ENCODE peak calls at places on chromosomes 11 and 22, in six cellular contexts. A is GM12878, J is HCT116, B is endothelial cell of umbilical vein, I is HepG2, X is K562. C is an unnamed sample.
A peak's percentile ranks its signal among the peaks of the same experiment; 100 is the strongest.

GRCh38 chr22:30043181-30043580 is 37.1 kb upstream of the HORMAD2 start:
- DNase-seq in J (no peak), X (no peak), I (no peak), B (peak; percentile 16), A (no peak), C (no peak)

GRCh38 chr22:31611065-31611760 is 50.8 kb downstream of the PISD start:
- DNase-seq in A (no peak), I (no peak), X (no peak), J (no peak), B (peak; percentile 32), C (no peak)

GRCh38 chr11:65204646-65205601 is 23.2 kb downstream of the CAPN1 start:
- DNase-seq in I (peak; percentile 37), X (peak; percentile 68), A (no peak), B (peak; percentile 40), J (no peak), C (peak; percentile 95)

GRCh38 chr11:102462610-102463009 is 10.0 kb upstream of the TMEM123 start:
- DNase-seq in I (peak; percentile 94), J (no peak), A (no peak), X (no peak), B (no peak), C (no peak)

GRCh38 chr11:31810779-31811647 is at the start of gene PAX6:
- DNase-seq in I (peak; percentile 51), B (peak; percentile 66), A (peak; percentile 5), X (peak; percentile 87), J (peak; percentile 21), C (peak; percentile 87)

GRCh38 chr11:131671764-131672163 is 301.3 kb downstream of the NTM start:
- DNase-seq in I (no peak), A (no peak), X (no peak), J (no peak), B (no peak), C (peak; percentile 74)

GRCh38 chr11:126189109-126189929 is 22.1 kb downstream of the RPUSD4 start:
- DNase-seq in B (no peak), A (peak; percentile 52), J (no peak), I (peak; percentile 94), X (no peak), C (no peak)

GRCh38 chr11:114358711-114359110 is 41.6 kb downstream of the C11orf71 start:
- DNase-seq in A (no peak), B (peak; percentile 21), J (no peak), I (no peak), X (no peak), C (no peak)

GRCh38 chr11:117950320-117950719 is 21.1 kb upstream of the TMPRSS13 start:
- DNase-seq in B (no peak), A (no peak), J (no peak), I (no peak), X (peak; percentile 70), C (no peak)

GRCh38 chr22:27317156-27317555 is 484.4 kb downstream of the MN1 start:
- DNase-seq in I (no peak), A (no peak), X (peak; percentile 3), J (no peak), B (no peak), C (no peak)

GRCh38 chr11:326842-327580 is 6.4 kb upstream of the IFITM3 start:
- DNase-seq in I (peak; percentile 36), J (no peak), X (peak; percentile 86), A (peak; percentile 96), B (peak; percentile 84), C (no peak)

GRCh38 chr11:77109236-77110019 is 6.8 kb downstream of the OMP start:
- DNase-seq in A (no peak), I (no peak), J (no peak), X (no peak), B (peak; percentile 12), C (no peak)

GRCh38 chr11:132301900-132302299 is 931.5 kb downstream of the NTM start:
- DNase-seq in J (no peak), X (no peak), A (no peak), B (no peak), I (no peak), C (no peak)

GRCh38 chr11:88174627-88175003 is 628 bp downstream of the RAB38 start:
- DNase-seq in A (no peak), I (no peak), B (peak; percentile 80), X (no peak), J (peak; percentile 45), C (peak; percentile 5)

GRCh38 chr11:128733440-128734115 is 39.7 kb downstream of the FLI1 start:
- DNase-seq in X (no peak), B (peak; percentile 37), I (no peak), A (no peak), J (no peak), C (peak; percentile 66)

DNA sequence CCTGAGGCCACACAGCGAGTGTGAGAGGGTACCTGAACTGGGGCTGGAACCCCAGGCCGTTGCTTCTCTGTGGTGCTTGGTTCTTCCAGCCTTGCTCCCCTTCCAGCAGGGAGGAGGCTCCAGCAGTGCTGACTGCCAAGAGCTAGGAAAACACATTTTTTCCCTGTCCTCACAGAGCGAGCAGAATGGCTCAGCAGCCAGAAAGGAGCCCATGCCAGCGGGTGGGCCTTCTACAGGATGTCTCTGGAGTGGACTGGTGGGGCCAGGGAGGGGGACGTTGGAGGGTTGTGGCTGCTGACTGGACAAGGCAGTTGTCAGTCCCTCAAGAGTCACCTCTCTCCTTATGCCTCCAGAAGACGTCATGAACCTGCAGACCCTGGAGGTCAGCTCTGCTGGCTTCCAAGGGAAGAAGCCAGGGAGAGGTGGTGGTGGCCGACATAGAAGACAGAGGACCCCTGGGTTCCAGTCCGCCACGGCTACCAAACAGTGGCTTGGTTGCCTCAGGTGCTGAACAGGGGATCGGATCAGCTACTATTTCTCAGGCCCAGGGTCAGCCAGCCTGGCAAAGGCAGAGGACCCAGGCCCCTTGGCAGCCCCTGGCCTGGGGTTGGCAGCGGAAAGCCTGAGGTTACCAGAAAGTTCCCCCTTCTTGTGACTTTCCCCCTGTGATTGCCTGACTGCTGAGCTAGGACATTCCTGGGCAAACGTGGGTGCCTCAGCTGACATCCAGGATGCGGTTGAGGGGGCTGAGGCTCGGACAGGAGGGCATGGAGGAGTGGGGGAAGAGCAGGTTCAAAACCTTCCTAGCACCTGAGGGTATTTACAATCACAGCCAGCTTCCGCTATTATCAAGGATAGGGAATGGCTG is 3.7 kb downstream of the MAFF start:
- DNase-seq in A (no peak), X (no peak), I (no peak), B (peak; percentile 77), J (no peak), C (no peak)
- TF ChIP-seq MAX in A (no peak), X (no peak), I (no peak), B (no peak), J (no peak), C (no peak)

GRCh38 chr22:50270302-50271010 is at the start of gene MAPK11:
- DNase-seq in I (peak; percentile 47), X (peak; percentile 79), B (peak; percentile 61), A (no peak), J (no peak), C (no peak)

GRCh38 chr22:50269573-50270301 is 443 bp downstream of the MAPK11 start:
- DNase-seq in X (peak; percentile 70), J (no peak), I (no peak), B (peak; percentile 51), A (no peak), C (no peak)

GRCh38 chr22:50272103-50272782 is 2.1 kb upstream of the MAPK11 start:
- DNase-seq in I (no peak), J (no peak), X (no peak), A (no peak), B (no peak), C (peak; percentile 73)

GRCh38 chr22:50271519-50271970 is 1.4 kb upstream of the MAPK11 start:
- DNase-seq in B (peak; percentile 47), A (no peak), X (peak; percentile 84), I (peak; percentile 34), J (no peak), C (no peak)

DNA sequence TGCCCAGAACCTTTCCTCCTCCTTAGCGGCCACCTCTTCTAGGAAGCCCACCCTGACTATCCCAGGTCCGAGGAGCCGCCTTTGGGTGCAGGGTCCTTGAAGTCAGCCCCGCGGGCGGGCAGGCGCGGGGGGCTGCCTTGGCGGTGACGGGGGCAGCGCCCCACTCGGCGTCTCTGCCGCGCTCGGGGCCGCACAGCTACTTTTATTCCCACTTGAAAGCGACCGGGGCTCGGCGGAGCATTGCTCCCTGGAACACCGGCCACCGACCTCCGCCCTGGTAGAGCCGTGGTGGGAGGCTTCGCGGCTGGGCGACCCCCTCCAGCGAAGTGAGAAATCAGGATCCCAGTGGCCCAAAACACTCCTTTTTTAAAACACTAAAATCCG is 823 bp upstream of the MAPK11 start:
- DNase-seq in I (no peak), X (no peak), B (no peak), J (no peak), A (no peak), C (no peak)
- TF ChIP-seq EZH2 in I (no peak), X (no peak), B (no peak), J (no peak), A (no peak), C (peak; percentile 62)

GRCh38 chr22:50502628-50503474 is 4.7 kb downstream of the LMF2 start:
- DNase-seq in J (no peak), X (no peak), B (no peak), I (no peak), A (no peak), C (no peak)

GRCh38 chr22:50505276-50505775 is 2.2 kb downstream of the LMF2 start:
- DNase-seq in I (no peak), B (no peak), J (no peak), A (no peak), X (no peak), C (no peak)

GRCh38 chr22:50504245-50505211 is 3.0 kb downstream of the LMF2 start:
- DNase-seq in J (no peak), X (no peak), I (no peak), A (no peak), B (no peak), C (no peak)

GRCh38 chr22:50502096-50502495 is 5.4 kb downstream of the LMF2 start:
- DNase-seq in J (no peak), X (no peak), I (no peak), B (no peak), A (no peak), C (no peak)

DNA sequence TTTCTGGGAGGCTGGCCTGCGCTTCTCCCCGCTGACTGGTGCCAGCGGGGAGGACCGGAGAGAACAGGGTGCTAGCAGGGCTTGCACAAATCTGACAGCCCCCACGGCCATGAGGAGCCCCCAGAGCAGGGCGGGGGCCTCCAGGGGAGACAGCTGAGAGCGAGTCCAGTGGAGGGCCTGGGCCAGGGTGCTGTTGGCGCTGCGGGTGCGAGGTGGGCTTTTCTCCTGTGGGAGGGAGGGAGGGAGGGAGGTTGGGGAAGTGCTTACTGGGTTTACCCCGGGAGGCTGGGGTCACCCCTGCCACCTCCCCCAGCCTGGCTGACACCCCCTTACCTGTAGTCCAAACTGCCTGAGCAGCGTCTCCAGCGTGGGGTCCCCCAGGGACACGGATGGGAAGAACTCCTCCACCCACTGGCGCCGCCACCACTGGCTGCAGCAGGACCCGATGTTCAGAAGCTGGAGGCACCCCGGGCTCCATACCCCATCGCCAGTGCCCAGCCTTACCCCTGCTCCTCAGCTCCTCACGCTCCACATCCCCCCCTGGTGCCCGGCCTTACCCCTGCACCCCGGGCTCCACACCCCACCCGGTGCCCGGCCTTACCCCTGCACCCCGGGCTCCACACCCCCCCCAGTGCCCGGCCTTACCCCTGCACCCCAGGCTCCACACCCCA is 3.9 kb downstream of the LMF2 start:
- DNase-seq in I (no peak), J (no peak), X (no peak), B (no peak), A (no peak), C (peak; percentile 65)
- TF ChIP-seq MAX in I (no peak), J (no peak), X (no peak), B (no peak), A (no peak), C (no peak)

DNA sequence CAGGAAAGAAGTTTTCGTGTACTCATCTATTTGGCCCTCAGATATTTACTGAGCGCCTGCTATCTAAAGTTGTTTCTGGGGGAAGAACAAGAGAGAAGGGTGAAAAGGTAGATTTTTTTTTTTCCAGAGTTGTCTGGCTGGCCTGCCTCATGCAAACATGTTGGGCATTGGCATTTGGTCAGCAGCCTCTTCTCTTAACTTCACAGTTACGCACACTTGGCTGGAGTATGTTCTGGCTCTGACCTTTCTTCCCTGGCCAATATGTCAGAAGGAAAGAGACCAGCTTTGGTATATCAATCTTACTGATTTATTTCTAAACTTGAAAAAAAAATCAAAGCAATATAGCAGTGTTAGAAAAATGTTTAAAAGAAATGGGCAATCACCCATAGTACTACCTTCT is 54.2 kb upstream of the GRAMD1B start:
- DNase-seq in A (no peak), J (no peak), I (no peak), X (no peak), B (no peak), C (no peak)
- TF ChIP-seq EZH2 in A (no peak), J (no peak), I (no peak), X (no peak), B (no peak), C (no peak)

C was measured in H1.